ENCODE peak calls at places on chromosomes 13 and 19, in four cellular contexts. D, Z, Q and L are unnamed samples.

GRCh38 chr13:43629691-43630480 is 156.9 kb downstream of the ENOX1 start:
- DNase-seq in Z (peak; percentile 21), Q (no peak), D (no peak), L (no peak)

GRCh38 chr19:49570997-49571676 is 9.2 kb downstream of the NOSIP start:
- DNase-seq in D (peak; percentile 50), Q (peak; percentile 44), Z (peak; percentile 67), L (no peak)

GRCh38 chr19:43755256-43755801 is 567 bp upstream of the SMG9 start:
- DNase-seq in D (peak; percentile 87), Z (peak; percentile 77), Q (peak; percentile 69), L (no peak)

GRCh38 chr13:33611016-33611805 is 206.7 kb upstream of the RFC3 start:
- DNase-seq in Q (no peak), Z (peak; percentile 81), D (no peak), L (no peak)

GRCh38 chr19:15672580-15673175 is at the start of gene CYP4F12:
- DNase-seq in D (no peak), Z (no peak), Q (peak; percentile 56), L (peak; percentile 49)

GRCh38 chr19:4510435-4511255 is 7.6 kb downstream of the PLIN4 start:
- DNase-seq in D (no peak), Z (no peak), Q (no peak), L (no peak)

GRCh38 chr13:43664700-43665191 is 122.0 kb downstream of the ENOX1 start:
- DNase-seq in D (peak; percentile 30), Z (peak; percentile 76), Q (peak; percentile 69), L (no peak)

GRCh38 chr13:32471187-32471922 is 43.4 kb upstream of the N4BP2L1 start:
- DNase-seq in Z (peak; percentile 51), D (peak; percentile 31), Q (peak; percentile 6), L (no peak)

GRCh38 chr13:42649761-42650289 is 75.9 kb downstream of the TNFSF11 start:
- DNase-seq in Z (no peak), D (no peak), Q (no peak), L (no peak)

GRCh38 chr13:106187092-106187491 is 348.4 kb downstream of the EFNB2 start:
- DNase-seq in Z (no peak), Q (no peak), D (no peak), L (no peak)

GRCh38 chr13:64723735-64724134 is 2506.4 kb downstream of the PCDH9 start:
- DNase-seq in Q (peak; percentile 93), Z (no peak), D (no peak), L (peak; percentile 80)

GRCh38 chr13:107545946-107546502 is 669.3 kb downstream of the LIG4 start:
- DNase-seq in Z (no peak), Q (no peak), D (no peak), L (no peak)

GRCh38 chr13:70571221-70571620 is 463.0 kb upstream of the KLHL1 start:
- DNase-seq in Z (no peak), Q (no peak), D (no peak), L (no peak)

GRCh38 chr19:50361290-50362029 is 4.0 kb downstream of the NAPSA start:
- DNase-seq in D (peak; percentile 2), Q (no peak), Z (no peak), L (peak; percentile 37)

GRCh38 chr13:113631341-113632095 is 26.5 kb downstream of the ATP4B start:
- DNase-seq in D (no peak), Q (no peak), Z (no peak), L (no peak)

GRCh38 chr19:16473875-16474397 is 2.2 kb upstream of the EPS15L1 start:
- DNase-seq in Z (no peak), Q (no peak), D (no peak), L (no peak)

GRCh38 chr19:55228403-55229031 is at the start of gene TMEM86B:
- DNase-seq in Q (no peak), D (no peak), Z (no peak), L (no peak)

GRCh38 chr19:1851581-1852293 is 3.5 kb upstream of the REXO1 start:
- DNase-seq in Z (no peak), Q (no peak), D (no peak), L (no peak)
- TF ChIP-seq EZH2phosphoT487 in Z (no peak), Q (no peak), D (no peak), L (no peak)

DNA sequence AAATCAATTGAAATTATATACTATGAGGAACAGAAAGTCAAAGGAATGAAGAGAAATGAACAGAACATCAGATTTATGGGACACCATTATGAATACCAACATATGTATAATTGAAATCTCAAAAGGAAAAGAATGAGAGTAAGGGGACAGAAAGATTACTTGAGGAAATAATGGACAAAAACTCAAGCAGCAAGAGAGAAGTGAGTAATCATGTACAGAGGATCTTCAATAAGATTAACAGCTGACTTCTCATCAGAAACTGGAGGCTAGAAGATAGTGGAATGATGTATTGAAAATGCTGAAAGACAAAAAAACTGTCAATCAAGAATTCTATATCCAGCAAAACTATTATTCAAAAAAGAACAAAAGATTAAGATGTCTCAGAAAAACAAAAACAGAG is 10.4 kb downstream of the MTUS2 start:
- DNase-seq in Z (no peak), D (no peak), Q (no peak), L (no peak)
- TF ChIP-seq EZH2phosphoT487 in Z (no peak), D (no peak), Q (no peak), L (no peak)

GRCh38 chr13:35675651-35676050 is 199.2 kb upstream of the MAB21L1 start:
- DNase-seq in Z (no peak), Q (no peak), D (no peak), L (no peak)
- TF ChIP-seq EZH2phosphoT487 in Z (no peak), Q (no peak), D (no peak), L (no peak)

GRCh38 chr19:35437152-35437951 is 10.7 kb upstream of the FFAR2 start:
- DNase-seq in D (no peak), Z (no peak), Q (no peak), L (no peak)

GRCh38 chr19:35433448-35433847 is 14.6 kb upstream of the FFAR2 start:
- DNase-seq in Q (no peak), D (no peak), Z (no peak), L (no peak)

GRCh38 chr19:35439921-35440320 is 8.1 kb upstream of the FFAR2 start:
- DNase-seq in Z (no peak), Q (no peak), D (no peak), L (no peak)

GRCh38 chr19:35438527-35438926 is 9.5 kb upstream of the FFAR2 start:
- DNase-seq in Z (peak; percentile 39), Q (no peak), D (no peak), L (no peak)

DNA sequence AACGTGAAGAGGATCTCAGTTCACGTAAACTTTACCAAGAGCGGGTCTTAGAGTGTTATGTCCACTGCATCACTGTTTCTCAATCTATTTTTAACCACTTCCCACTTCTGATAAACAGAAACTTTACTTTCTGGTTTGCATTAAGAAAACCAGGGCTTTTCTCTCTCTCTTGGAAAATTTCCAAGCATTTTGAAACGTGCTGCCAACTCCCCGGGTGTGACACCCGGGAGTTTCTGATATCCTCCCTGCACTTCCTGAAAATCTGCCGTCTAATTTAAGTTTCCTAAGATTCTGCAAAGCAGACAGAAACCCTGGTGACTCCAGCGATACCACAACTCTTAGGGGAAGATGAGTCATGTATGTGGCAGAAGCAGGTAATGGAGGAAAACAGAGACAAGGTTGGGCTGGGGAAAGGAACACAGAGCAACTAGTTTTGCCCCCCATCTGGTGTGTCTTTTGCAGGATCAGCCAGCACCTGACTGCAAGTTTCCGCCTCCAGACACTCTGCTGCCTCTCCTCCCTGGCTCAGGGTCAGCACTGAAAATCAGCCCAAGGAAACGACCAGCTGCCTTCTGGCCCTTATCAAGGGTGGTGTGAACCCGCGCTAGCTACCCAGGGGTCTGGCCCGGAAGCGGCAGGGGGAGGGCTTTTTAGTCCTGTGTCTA is 11.4 kb upstream of the FFAR2 start:
- DNase-seq in D (no peak), Q (peak; percentile 47), Z (no peak), L (no peak)
- TF ChIP-seq EZH2phosphoT487 in D (no peak), Q (no peak), Z (no peak), L (no peak)

DNA sequence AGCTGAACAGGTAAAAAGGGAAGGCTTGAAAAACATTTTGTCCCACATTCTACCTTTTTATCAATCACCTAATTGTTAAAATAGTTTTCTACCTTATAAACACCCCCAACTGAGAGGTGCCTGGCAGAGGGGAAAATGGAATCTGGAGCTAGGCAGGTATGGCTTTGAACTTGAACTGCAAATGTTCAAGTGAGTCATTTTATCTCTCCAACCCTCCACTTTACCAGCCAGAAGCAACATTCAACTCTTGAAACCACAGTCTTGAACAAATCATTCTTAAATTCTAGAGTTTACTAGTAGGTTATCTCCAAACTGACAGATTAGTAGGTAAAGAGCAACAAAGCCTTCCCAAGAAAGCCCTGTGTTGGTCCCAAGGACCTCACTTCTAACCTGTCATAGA is 116.9 kb downstream of the ABCC4 start:
- DNase-seq in Z (no peak), Q (no peak), D (no peak), L (no peak)
- TF ChIP-seq EZH2phosphoT487 in Z (no peak), Q (no peak), D (no peak), L (no peak)